ENCODE peak calls at places on chromosomes 13 and 19, in four cellular contexts. One of them, this sample, is unnamed.

GRCh38 chr13:76319921-76320320 is 566.3 kb downstream of the KCTD12 start:
- DNase-seq in WTC11: no peak
- DNase-seq in HepG2: no peak
- DNase-seq in SK-N-SH: no peak
- DNase-seq in this sample: no peak

GRCh38 chr19:35675589-35676140 is 9.3 kb downstream of the UPK1A start:
- DNase-seq in WTC11: no peak
- DNase-seq in HepG2: no peak
- DNase-seq in SK-N-SH: no peak
- DNase-seq in this sample: no peak

GRCh38 chr19:17751103-17751911 is at the start of gene FCHO1:
- DNase-seq in WTC11: no peak
- DNase-seq in HepG2: peak; percentile 45
- DNase-seq in SK-N-SH: no peak
- DNase-seq in this sample: peak; percentile 79

GRCh38 chr19:23403581-23404324 is 8.5 kb upstream of the ZNF91 start:
- DNase-seq in WTC11: no peak
- DNase-seq in HepG2: peak; percentile 87
- DNase-seq in SK-N-SH: no peak
- DNase-seq in this sample: no peak

GRCh38 chr19:442085-442484 is 18.7 kb downstream of the SHC2 start:
- DNase-seq in WTC11: no peak
- DNase-seq in HepG2: no peak
- DNase-seq in SK-N-SH: no peak
- DNase-seq in this sample: no peak

GRCh38 chr13:99465454-99465853 is 35.8 kb upstream of the TM9SF2 start:
- DNase-seq in WTC11: no peak
- DNase-seq in HepG2: no peak
- DNase-seq in SK-N-SH: no peak
- DNase-seq in this sample: no peak

GRCh38 chr19:24002256-24002945 is 84.6 kb upstream of the ZNF254 start:
- DNase-seq in WTC11: no peak
- DNase-seq in HepG2: no peak
- DNase-seq in SK-N-SH: no peak
- DNase-seq in this sample: no peak

GRCh38 chr19:14434543-14435319 is 1.6 kb downstream of the PKN1 start:
- DNase-seq in WTC11: no peak
- DNase-seq in HepG2: peak; percentile 72
- DNase-seq in SK-N-SH: peak; percentile 79
- DNase-seq in this sample: peak; percentile 88

GRCh38 chr19:38310986-38311385 is 4.8 kb downstream of the YIF1B start:
- DNase-seq in WTC11: no peak
- DNase-seq in HepG2: no peak
- DNase-seq in SK-N-SH: no peak
- DNase-seq in this sample: no peak

GRCh38 chr13:26300140-26300539 is 46.2 kb downstream of the CDK8 start:
- DNase-seq in WTC11: no peak
- DNase-seq in HepG2: no peak
- DNase-seq in SK-N-SH: no peak
- DNase-seq in this sample: peak; percentile 27

GRCh38 chr19:38769635-38770211 is 3.6 kb downstream of the LGALS7 start:
- DNase-seq in WTC11: peak; percentile 92
- DNase-seq in HepG2: no peak
- DNase-seq in SK-N-SH: peak; percentile 83
- DNase-seq in this sample: peak; percentile 61

GRCh38 chr13:109274188-109274821 is 512.1 kb downstream of the IRS2 start:
- DNase-seq in WTC11: peak; percentile 21
- DNase-seq in HepG2: no peak
- DNase-seq in SK-N-SH: no peak
- DNase-seq in this sample: no peak

GRCh38 chr13:27573265-27573664 is 47.1 kb downstream of the LNX2 start:
- DNase-seq in WTC11: no peak
- DNase-seq in HepG2: peak; percentile 46
- DNase-seq in SK-N-SH: no peak
- DNase-seq in this sample: no peak

GRCh38 chr13:58876473-58876872 is 1244.9 kb downstream of the PCDH17 start:
- DNase-seq in WTC11: no peak
- DNase-seq in HepG2: no peak
- DNase-seq in SK-N-SH: no peak
- DNase-seq in this sample: no peak

GRCh38 chr19:29944415-29945012 is 2.5 kb downstream of the URI1 start:
- DNase-seq in WTC11: no peak
- DNase-seq in HepG2: no peak
- DNase-seq in SK-N-SH: no peak
- DNase-seq in this sample: no peak

GRCh38 chr19:29943615-29944014 is 1.6 kb downstream of the URI1 start:
- DNase-seq in WTC11: no peak
- DNase-seq in HepG2: no peak
- DNase-seq in SK-N-SH: no peak
- DNase-seq in this sample: no peak

GRCh38 chr19:29945017-29945416 is 3.0 kb downstream of the URI1 start:
- DNase-seq in WTC11: no peak
- DNase-seq in HepG2: no peak
- DNase-seq in SK-N-SH: no peak
- DNase-seq in this sample: no peak

GRCh38 chr19:29946645-29947044 is 4.6 kb downstream of the URI1 start:
- DNase-seq in WTC11: no peak
- DNase-seq in HepG2: no peak
- DNase-seq in SK-N-SH: no peak
- DNase-seq in this sample: no peak

GRCh38 chr19:29945433-29945832 is 3.4 kb downstream of the URI1 start:
- DNase-seq in WTC11: no peak
- DNase-seq in HepG2: no peak
- DNase-seq in SK-N-SH: no peak
- DNase-seq in this sample: no peak
- TF ChIP-seq FOXJ3 in WTC11: no peak
- TF ChIP-seq FOXJ3 in HepG2: no peak
- TF ChIP-seq FOXJ3 in SK-N-SH: no peak
- TF ChIP-seq FOXJ3 in this sample: no peak

DNA sequence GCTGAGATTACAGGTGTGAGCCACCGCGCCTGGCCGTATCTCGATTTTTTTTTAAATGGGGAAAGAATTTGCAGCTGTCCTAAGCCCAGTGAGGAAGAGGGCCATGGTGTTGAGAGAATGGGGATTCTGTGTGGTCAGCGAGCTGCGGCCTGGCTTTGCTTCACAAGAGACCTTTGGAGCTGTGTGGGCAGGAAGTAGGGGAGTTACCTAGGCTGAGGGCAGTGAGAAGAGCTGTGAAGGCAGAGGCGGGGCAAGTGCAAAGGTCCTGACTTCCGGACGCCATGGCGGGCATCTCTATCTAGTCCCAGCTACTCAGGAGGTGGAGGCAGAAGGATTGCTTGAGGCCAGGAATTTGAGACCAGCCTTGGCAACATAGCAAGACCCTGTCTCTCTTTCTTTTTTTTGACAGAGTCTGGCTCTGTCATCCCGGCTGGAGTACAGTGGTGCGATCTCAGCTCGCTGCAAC is 4.9 kb downstream of the AP2A1 start:
- DNase-seq in WTC11: no peak
- DNase-seq in HepG2: peak; percentile 89
- DNase-seq in SK-N-SH: no peak
- DNase-seq in this sample: no peak
- TF ChIP-seq FOXJ3 in WTC11: no peak
- TF ChIP-seq FOXJ3 in HepG2: no peak
- TF ChIP-seq FOXJ3 in SK-N-SH: no peak
- TF ChIP-seq FOXJ3 in this sample: no peak

GRCh38 chr13:74168263-74168675 is 34.1 kb upstream of the KLF12 start:
- DNase-seq in WTC11: no peak
- DNase-seq in HepG2: peak; percentile 35
- DNase-seq in SK-N-SH: no peak
- DNase-seq in this sample: no peak
- TF ChIP-seq FOXJ3 in WTC11: no peak
- TF ChIP-seq FOXJ3 in HepG2: peak; percentile 43
- TF ChIP-seq FOXJ3 in SK-N-SH: no peak
- TF ChIP-seq FOXJ3 in this sample: no peak

GRCh38 chr19:31054430-31054829 is 294.8 kb downstream of the TSHZ3 start:
- DNase-seq in WTC11: peak; percentile 79
- DNase-seq in HepG2: no peak
- DNase-seq in SK-N-SH: peak; percentile 44
- DNase-seq in this sample: no peak
- TF ChIP-seq FOXJ3 in WTC11: no peak
- TF ChIP-seq FOXJ3 in HepG2: no peak
- TF ChIP-seq FOXJ3 in SK-N-SH: no peak
- TF ChIP-seq FOXJ3 in this sample: no peak

This sample was measured in K562.